ENCODE peak calls at places on chromosomes 1 and 21, in eight cellular contexts. I is ACHN; D is stimulated activated naive B cell treated with anti-CD40 and anti-IgM and Interleukin-4, amounts not matched to agents 10 μg/mL and 1 μg/mL and 100 μg/mL, for 72 hours; F is adipocyte; L is WERI-Rb-1; O is stimulated activated CD4-positive, alpha-beta T cell treated with anti-CD3 and anti-CD28 coated beads, Interleukin-1b, Interleukin-23, amount 100 ng/mL, for 24 hours; W is hepatocyte; Y is astrocyte of the cerebellum. X is an unnamed sample.

GRCh38 chr1:217482356-217483102 is 148.4 kb downstream of the GPATCH2 start:
- DNase-seq in I (peak), D (peak), F (peak), L (no peak), O (peak), W (no peak), Y (peak), X (peak)

GRCh38 chr1:145858238-145858936 is 494 bp downstream of the PIAS3 start:
- DNase-seq in I (peak), D (peak), F (peak), L (peak), O (no peak), W (peak), Y (no peak), X (peak)

GRCh38 chr1:24321150-24321549 is 2.0 kb downstream of the GRHL3 start:
- DNase-seq in I (no peak), D (no peak), F (no peak), L (no peak), O (no peak), W (no peak), Y (no peak), X (no peak)

GRCh38 chr1:10253755-10254154 is 43.4 kb downstream of the KIF1B start:
- DNase-seq in I (no peak), D (no peak), F (peak), L (peak), O (no peak), W (peak), Y (peak), X (peak)

GRCh38 chr1:89894802-89895201 is 74.0 kb downstream of the LRRC8D start:
- DNase-seq in I (no peak), D (no peak), F (no peak), L (no peak), O (no peak), W (no peak), Y (no peak), X (no peak)

GRCh38 chr1:234543442-234544093 is 64.6 kb upstream of the TARBP1 start:
- DNase-seq in I (no peak), D (no peak), F (no peak), L (no peak), O (no peak), W (no peak), Y (no peak), X (no peak)

GRCh38 chr1:192639607-192640368 is 3.8 kb downstream of the RGS13 start:
- DNase-seq in I (peak), D (peak), F (peak), L (no peak), O (no peak), W (peak), Y (no peak), X (peak)

GRCh38 chr1:163730366-163730765 is 408.6 kb downstream of the NUF2 start:
- DNase-seq in I (no peak), D (no peak), F (peak), L (no peak), O (no peak), W (peak), Y (peak), X (no peak)

GRCh38 chr1:155207578-155208405 is at the start of gene THBS3:
- DNase-seq in I (peak), D (no peak), F (peak), L (peak), O (no peak), W (peak), Y (no peak), X (peak)

GRCh38 chr1:94783342-94784264 is 36.6 kb upstream of the SLC44A3 start:
- DNase-seq in I (no peak), D (no peak), F (no peak), L (no peak), O (no peak), W (peak), Y (peak), X (peak)

GRCh38 chr21:45253180-45253579 is 34.5 kb downstream of the POFUT2 start:
- DNase-seq in I (no peak), D (no peak), F (peak), L (no peak), O (no peak), W (no peak), Y (no peak), X (peak)

GRCh38 chr1:182210417-182210816 is 148.9 kb upstream of the ZNF648 start:
- DNase-seq in I (no peak), D (no peak), F (no peak), L (no peak), O (no peak), W (no peak), Y (no peak), X (no peak)

GRCh38 chr1:234977891-234978396 is 150.7 kb downstream of the TOMM20 start:
- DNase-seq in I (no peak), D (no peak), F (no peak), L (no peak), O (no peak), W (no peak), Y (no peak), X (peak)

GRCh38 chr1:115142616-115143015 is 53.3 kb upstream of the TSPAN2 start:
- DNase-seq in I (no peak), D (no peak), F (peak), L (no peak), O (no peak), W (no peak), Y (no peak), X (peak)

GRCh38 chr1:245205396-245205795 is 50.6 kb downstream of the KIF26B start:
- DNase-seq in I (no peak), D (no peak), F (peak), L (no peak), O (no peak), W (no peak), Y (peak), X (no peak)

GRCh38 chr21:41363370-41364270 is 1.8 kb downstream of the MX2 start:
- DNase-seq in I (no peak), D (no peak), F (no peak), L (no peak), O (no peak), W (no peak), Y (no peak), X (no peak)

GRCh38 chr1:181105134-181106021 is 16.9 kb downstream of the IER5 start:
- DNase-seq in I (peak), D (peak), F (peak), L (peak), O (peak), W (peak), Y (no peak), X (peak)

GRCh38 chr1:106817626-106818025 is 238.8 kb upstream of the PRMT6 start:
- DNase-seq in I (no peak), D (no peak), F (peak), L (no peak), O (no peak), W (no peak), Y (no peak), X (no peak)

GRCh38 chr1:24679725-24680124 is 36.6 kb downstream of the SRRM1 start:
- DNase-seq in I (no peak), D (no peak), F (no peak), L (no peak), O (no peak), W (no peak), Y (no peak), X (no peak)

GRCh38 chr1:222898191-222898527 is 83.3 kb downstream of the DISP1 start:
- DNase-seq in I (no peak), D (no peak), F (no peak), L (no peak), O (no peak), W (no peak), Y (no peak), X (no peak)

GRCh38 chr1:172930142-172930541 is 120.6 kb downstream of the TNFSF18 start:
- DNase-seq in I (no peak), D (no peak), F (no peak), L (no peak), O (no peak), W (no peak), Y (no peak), X (no peak)

GRCh38 chr1:161200992-161201827 is 957 bp upstream of the NDUFS2 start:
- DNase-seq in I (no peak), D (no peak), F (peak), L (no peak), O (no peak), W (no peak), Y (no peak), X (peak)

GRCh38 chr1:107623431-107623830 is 341.5 kb downstream of the VAV3 start:
- DNase-seq in I (no peak), D (no peak), F (no peak), L (no peak), O (no peak), W (no peak), Y (no peak), X (no peak)

X was measured in RPMI7951.